ENCODE peak calls at places on chromosomes 11 and 22, in four cellular contexts. One of them, this sample, is unnamed.

GRCh38 chr11:127042445-127042844 is 41.9 kb upstream of the KIRREL3 start:
- DNase-seq in mesendoderm: no peak
- DNase-seq in H9: no peak
- DNase-seq in IMR-90: peak
- DNase-seq in this sample: no peak

GRCh38 chr11:128814856-128815705 is 52.0 kb downstream of the KCNJ1 start:
- DNase-seq in IMR-90: peak
- DNase-seq in H9: peak
- DNase-seq in mesendoderm: peak
- DNase-seq in this sample: peak

GRCh38 chr11:69539416-69540117 is 58.1 kb downstream of the LINC01488 start:
- DNase-seq in IMR-90: no peak
- DNase-seq in H9: no peak
- DNase-seq in mesendoderm: no peak
- DNase-seq in this sample: no peak

GRCh38 chr11:33045551-33046255 is 6.3 kb downstream of the TCP11L1 start:
- DNase-seq in H9: no peak
- DNase-seq in IMR-90: no peak
- DNase-seq in mesendoderm: peak
- DNase-seq in this sample: no peak

GRCh38 chr11:100624346-100624745 is 62.7 kb upstream of the ARHGAP42 start:
- DNase-seq in H9: no peak
- DNase-seq in IMR-90: peak
- DNase-seq in mesendoderm: no peak
- DNase-seq in this sample: no peak

GRCh38 chr22:27880778-27881394 is 38.2 kb downstream of the PITPNB start:
- DNase-seq in mesendoderm: peak
- DNase-seq in IMR-90: peak
- DNase-seq in H9: no peak
- DNase-seq in this sample: no peak

GRCh38 chr11:59523541-59523940 is 12.2 kb downstream of the OR4D9 start:
- DNase-seq in IMR-90: no peak
- DNase-seq in H9: no peak
- DNase-seq in mesendoderm: peak
- DNase-seq in this sample: no peak

GRCh38 chr22:31739795-31740201 is 10.1 kb downstream of the PRR14L start:
- DNase-seq in IMR-90: no peak
- DNase-seq in H9: no peak
- DNase-seq in mesendoderm: no peak
- DNase-seq in this sample: no peak

GRCh38 chr11:35116245-35116644 is 22.7 kb upstream of the CD44 start:
- DNase-seq in mesendoderm: no peak
- DNase-seq in IMR-90: no peak
- DNase-seq in H9: no peak
- DNase-seq in this sample: no peak

GRCh38 chr22:37074537-37074936 is 23.0 kb downstream of the KCTD17 start:
- DNase-seq in H9: no peak
- DNase-seq in IMR-90: no peak
- DNase-seq in mesendoderm: no peak
- DNase-seq in this sample: no peak
- H4K5ac ChIP-seq in H9: no peak
- H4K5ac ChIP-seq in IMR-90: no peak
- H4K5ac ChIP-seq in mesendoderm: no peak
- H4K5ac ChIP-seq in this sample: no peak

GRCh38 chr22:29146101-29146560 is 59.6 kb upstream of the EMID1 start:
- DNase-seq in H9: no peak
- DNase-seq in mesendoderm: no peak
- DNase-seq in IMR-90: no peak
- DNase-seq in this sample: peak
- H4K5ac ChIP-seq in H9: no peak
- H4K5ac ChIP-seq in mesendoderm: no peak
- H4K5ac ChIP-seq in IMR-90: no peak
- H4K5ac ChIP-seq in this sample: no peak

DNA sequence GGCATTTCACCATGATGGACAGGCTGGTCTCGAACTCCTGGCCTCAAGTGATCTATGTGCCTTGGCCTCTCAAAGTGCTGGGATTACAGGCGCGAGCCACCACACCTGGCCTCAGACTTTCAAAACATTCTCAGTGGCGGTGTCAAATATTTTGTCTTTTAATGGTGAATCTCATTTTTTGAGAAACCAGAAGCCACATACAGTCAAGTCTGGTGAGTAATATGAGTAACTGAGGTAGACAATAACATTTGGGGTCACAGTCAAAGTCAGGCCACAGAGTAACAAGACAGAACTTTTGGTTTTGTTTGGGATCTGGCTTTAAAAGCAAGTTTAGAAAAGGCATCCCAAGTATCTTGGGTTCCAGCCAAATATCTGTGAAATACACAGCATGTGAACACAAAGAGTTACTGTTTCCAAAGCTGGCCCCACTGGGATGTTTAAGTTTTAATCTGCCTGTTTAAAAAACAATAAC is 5.6 kb upstream of the TMA7B start:
- DNase-seq in mesendoderm: no peak
- DNase-seq in H9: no peak
- DNase-seq in IMR-90: peak
- DNase-seq in this sample: no peak
- H4K5ac ChIP-seq in mesendoderm: no peak
- H4K5ac ChIP-seq in H9: no peak
- H4K5ac ChIP-seq in IMR-90: no peak
- H4K5ac ChIP-seq in this sample: no peak

DNA sequence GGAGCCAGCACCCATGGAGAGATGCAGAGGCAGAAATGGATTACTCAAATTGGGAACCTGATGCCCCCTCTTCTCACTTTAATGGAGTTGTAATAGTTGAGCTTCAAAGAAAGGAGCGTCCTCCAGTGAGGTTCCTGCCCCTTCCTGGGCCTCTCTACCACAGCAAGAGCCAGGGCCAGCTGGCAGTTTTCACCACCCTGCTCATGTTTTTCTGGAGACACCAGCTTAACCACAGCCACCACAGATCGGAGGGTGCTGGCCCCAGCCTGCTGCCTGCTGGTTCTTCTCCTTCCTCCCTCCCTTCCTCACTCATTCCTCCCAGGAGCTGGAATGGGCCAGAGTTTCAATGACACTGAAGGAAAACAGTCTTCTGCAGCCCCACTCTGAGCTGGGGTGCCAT is 57.8 kb downstream of the TRAF6 start:
- DNase-seq in mesendoderm: no peak
- DNase-seq in H9: no peak
- DNase-seq in IMR-90: peak
- DNase-seq in this sample: no peak
- H4K5ac ChIP-seq in mesendoderm: no peak
- H4K5ac ChIP-seq in H9: no peak
- H4K5ac ChIP-seq in IMR-90: peak
- H4K5ac ChIP-seq in this sample: no peak

GRCh38 chr11:93845181-93846092 is 5.0 kb downstream of the VSTM5 start:
- DNase-seq in H9: peak
- DNase-seq in IMR-90: no peak
- DNase-seq in mesendoderm: no peak
- DNase-seq in this sample: no peak

GRCh38 chr11:93843906-93844305 is 6.5 kb downstream of the VSTM5 start:
- DNase-seq in H9: peak
- DNase-seq in IMR-90: peak
- DNase-seq in mesendoderm: no peak
- DNase-seq in this sample: no peak

GRCh38 chr11:93842461-93842860 is 8.0 kb downstream of the VSTM5 start:
- DNase-seq in mesendoderm: no peak
- DNase-seq in IMR-90: peak
- DNase-seq in H9: peak
- DNase-seq in this sample: no peak

GRCh38 chr11:93846411-93846810 is 4.0 kb downstream of the VSTM5 start:
- DNase-seq in mesendoderm: no peak
- DNase-seq in H9: no peak
- DNase-seq in IMR-90: peak
- DNase-seq in this sample: no peak

GRCh38 chr11:93844568-93844967 is 5.8 kb downstream of the VSTM5 start:
- DNase-seq in H9: peak
- DNase-seq in IMR-90: no peak
- DNase-seq in mesendoderm: peak
- DNase-seq in this sample: no peak
- H4K5ac ChIP-seq in H9: no peak
- H4K5ac ChIP-seq in IMR-90: no peak
- H4K5ac ChIP-seq in mesendoderm: no peak
- H4K5ac ChIP-seq in this sample: no peak

GRCh38 chr11:17781626-17782025 is 47.0 kb downstream of the KCNC1 start:
- DNase-seq in IMR-90: no peak
- DNase-seq in H9: no peak
- DNase-seq in mesendoderm: no peak
- DNase-seq in this sample: no peak
- H4K5ac ChIP-seq in IMR-90: no peak
- H4K5ac ChIP-seq in H9: no peak
- H4K5ac ChIP-seq in mesendoderm: no peak
- H4K5ac ChIP-seq in this sample: no peak

GRCh38 chr11:123063396-123064267 is 1.7 kb upstream of the HSPA8 start:
- DNase-seq in IMR-90: peak
- DNase-seq in H9: no peak
- DNase-seq in mesendoderm: peak
- DNase-seq in this sample: no peak

GRCh38 chr11:123061403-123062157 is at the start of gene HSPA8:
- DNase-seq in IMR-90: peak
- DNase-seq in mesendoderm: peak
- DNase-seq in H9: peak
- DNase-seq in this sample: no peak

GRCh38 chr11:123062892-123063395 is 1.0 kb upstream of the HSPA8 start:
- DNase-seq in mesendoderm: peak
- DNase-seq in H9: no peak
- DNase-seq in IMR-90: peak
- DNase-seq in this sample: no peak

GRCh38 chr11:123060265-123061000 is 1.5 kb downstream of the HSPA8 start:
- DNase-seq in H9: no peak
- DNase-seq in mesendoderm: no peak
- DNase-seq in IMR-90: no peak
- DNase-seq in this sample: no peak

DNA sequence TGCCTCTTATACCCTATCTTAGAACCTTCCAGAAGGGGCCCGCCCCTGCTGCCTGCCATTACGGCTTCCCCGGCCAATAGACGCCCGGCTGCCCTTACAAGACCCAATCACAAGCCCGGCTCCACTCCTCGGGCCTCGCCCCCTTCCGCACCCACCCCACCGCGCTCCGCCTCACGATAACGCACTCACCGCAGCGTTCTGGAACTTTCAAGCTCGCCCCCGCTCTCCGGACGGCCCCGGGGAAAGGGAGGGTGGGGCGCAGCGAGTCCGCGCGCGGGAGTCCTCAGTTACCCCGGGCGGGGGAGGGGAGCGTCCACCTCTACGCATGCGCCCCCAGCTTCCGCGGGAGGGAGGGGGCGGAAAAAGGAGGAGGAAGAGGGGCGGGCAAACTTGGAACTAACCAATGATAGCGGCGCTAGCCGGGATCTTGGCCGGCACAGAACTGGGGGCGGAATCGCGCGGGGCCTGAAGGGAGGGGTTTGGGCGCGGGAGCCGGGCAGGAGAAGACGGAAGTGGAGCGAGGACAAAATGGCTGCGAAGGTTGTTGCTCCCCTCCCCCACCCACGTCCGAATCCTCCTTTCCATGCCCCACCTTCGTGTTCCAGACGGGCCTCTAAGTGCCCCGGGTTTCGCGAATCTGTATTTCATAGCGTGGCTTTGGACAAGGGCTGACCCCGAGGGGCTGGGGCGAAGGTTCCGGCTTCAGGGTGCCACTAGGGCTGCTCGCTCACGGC is 389 bp upstream of the HSPA8 start:
- DNase-seq in H9: peak
- DNase-seq in IMR-90: peak
- DNase-seq in mesendoderm: peak
- DNase-seq in this sample: peak
- H4K5ac ChIP-seq in H9: peak
- H4K5ac ChIP-seq in IMR-90: peak
- H4K5ac ChIP-seq in mesendoderm: no peak
- H4K5ac ChIP-seq in this sample: peak

This sample was measured in H1.